ENCODE peak calls at places on chromosome 20, in six cellular contexts. K, A, Y, J, D and N are unnamed samples.

GRCh38 chr20:34713194-34713943 is 9.2 kb downstream of the TP53INP2 start:
- DNase-seq in K (no peak), A (no peak), Y (peak), J (no peak), D (peak), N (no peak)

GRCh38 chr20:5797843-5798462 is 47.8 kb downstream of the SHLD1 start:
- DNase-seq in K (no peak), A (no peak), Y (no peak), J (peak), D (peak), N (peak)

GRCh38 chr20:24722586-24722985 is 226.5 kb upstream of the CST7 start:
- DNase-seq in K (no peak), A (no peak), Y (no peak), J (no peak), D (no peak), N (no peak)

GRCh38 chr20:33105336-33105924 is 26.0 kb downstream of the BPIFB4 start:
- DNase-seq in K (no peak), A (no peak), Y (no peak), J (no peak), D (no peak), N (no peak)

GRCh38 chr20:62554214-62554897 is 78.6 kb upstream of the GATA5 start:
- DNase-seq in K (no peak), A (no peak), Y (no peak), J (no peak), D (no peak), N (no peak)

GRCh38 chr20:17878912-17879602 is 89.5 kb downstream of the SNX5 start:
- DNase-seq in K (no peak), A (no peak), Y (no peak), J (no peak), D (no peak), N (no peak)

GRCh38 chr20:4898282-4898681 is 103.0 kb downstream of the SLC23A2 start:
- DNase-seq in K (no peak), A (no peak), Y (no peak), J (no peak), D (no peak), N (no peak)

GRCh38 chr20:52031574-52032303 is 159.8 kb downstream of the ZFP64 start:
- DNase-seq in K (no peak), A (no peak), Y (no peak), J (no peak), D (no peak), N (no peak)

GRCh38 chr20:39602649-39603048 is 640.5 kb downstream of the DHX35 start:
- DNase-seq in K (no peak), A (no peak), Y (no peak), J (no peak), D (no peak), N (no peak)

DNA sequence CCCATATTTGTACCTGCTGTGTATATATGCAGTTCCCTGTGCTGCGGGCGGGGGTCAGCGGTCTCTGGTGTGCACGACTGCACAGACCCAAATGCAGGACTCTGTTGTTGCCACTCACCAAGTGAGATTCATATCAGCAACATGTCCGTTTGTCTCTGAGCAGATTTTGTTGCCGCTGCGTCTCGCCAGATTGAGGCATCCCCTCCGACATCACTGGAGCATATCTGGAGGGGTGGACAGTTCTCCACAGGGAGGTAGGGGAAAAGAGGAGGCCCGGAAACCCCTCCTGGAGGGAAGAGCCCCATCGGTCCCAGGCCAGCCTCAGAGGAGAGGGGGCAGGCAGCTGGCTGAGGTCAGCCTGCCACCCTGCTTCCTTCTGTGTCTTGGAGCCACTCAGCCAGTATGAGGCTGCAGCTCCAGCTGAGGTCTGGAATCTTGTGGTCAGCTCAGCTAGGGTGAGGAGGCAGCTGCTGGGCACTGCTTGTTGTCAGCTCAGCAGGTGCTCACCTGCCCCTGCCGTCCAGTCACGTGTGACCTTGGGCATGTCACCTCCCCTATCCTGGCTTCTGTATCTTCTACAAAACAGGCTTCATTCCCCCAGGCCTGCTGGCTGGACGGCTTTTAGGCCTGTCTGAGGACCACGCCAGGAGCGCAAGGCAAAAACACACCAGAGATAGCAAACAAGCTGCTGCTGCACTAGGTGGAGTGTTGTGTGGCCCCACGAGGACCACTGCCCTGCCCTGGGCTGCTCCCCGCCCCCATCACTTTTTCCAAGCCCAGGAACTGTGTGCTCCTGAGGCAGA is 47.1 kb downstream of the HNF4A start:
- DNase-seq in K (no peak), A (no peak), Y (peak), J (no peak), D (no peak), N (no peak)
- TF ChIP-seq POLR2AphosphoS5 in K (no peak), A (no peak), Y (no peak), J (no peak), D (no peak), N (no peak)

DNA sequence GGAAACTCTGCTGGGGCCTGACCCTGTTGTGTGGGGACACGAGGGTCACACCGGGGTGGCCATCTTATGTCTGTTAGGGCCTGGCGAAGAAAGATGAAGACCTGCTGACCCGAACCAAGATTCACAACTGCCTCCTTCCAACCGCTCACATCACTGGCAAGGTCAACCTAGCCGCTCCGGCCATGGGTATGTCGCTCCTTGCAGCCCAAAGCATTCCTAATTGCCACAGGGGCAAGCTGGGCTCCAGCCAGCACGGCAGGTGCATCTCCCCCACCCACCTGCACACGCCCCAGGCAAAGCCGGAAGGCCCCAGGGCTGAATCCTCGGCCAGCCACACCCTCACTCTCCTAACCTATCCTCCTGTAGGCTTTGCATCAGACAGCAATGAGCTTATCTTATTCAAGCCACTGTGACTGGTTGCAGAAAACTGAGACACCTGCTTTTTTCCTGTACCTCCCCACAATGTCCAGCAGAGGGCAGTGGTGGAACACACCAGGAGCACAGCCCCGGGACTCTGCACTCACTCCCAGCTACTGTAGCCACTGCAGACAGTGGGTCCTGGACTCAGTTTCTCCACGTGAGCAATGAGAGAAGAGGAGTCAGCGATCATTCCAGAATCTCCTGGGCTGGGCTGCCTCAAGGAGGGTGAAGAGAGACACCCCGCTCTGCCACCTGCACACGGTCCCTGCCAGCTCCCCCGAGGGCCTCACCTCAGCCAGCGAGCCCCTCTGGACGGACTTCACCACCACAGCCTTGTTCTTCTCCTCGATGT is 170.2 kb downstream of the PREX1 start:
- DNase-seq in K (no peak), A (peak), Y (peak), J (peak), D (peak), N (peak)
- TF ChIP-seq POLR2AphosphoS5 in K (no peak), A (peak), Y (no peak), J (no peak), D (no peak), N (no peak)

GRCh38 chr20:58890454-58891075 is 38.0 kb downstream of the GNAS start:
- DNase-seq in K (peak), A (peak), Y (peak), J (no peak), D (no peak), N (peak)
- TF ChIP-seq POLR2AphosphoS5 in K (no peak), A (peak), Y (peak), J (peak), D (peak), N (peak)

GRCh38 chr20:45011108-45011526 is 44.8 kb downstream of the STK4 start:
- DNase-seq in K (no peak), A (no peak), Y (peak), J (no peak), D (no peak), N (no peak)
- TF ChIP-seq POLR2AphosphoS5 in K (no peak), A (no peak), Y (peak), J (no peak), D (no peak), N (no peak)

GRCh38 chr20:53655909-53656652 is 62.4 kb upstream of the ZNF217 start:
- DNase-seq in K (no peak), A (no peak), Y (no peak), J (no peak), D (no peak), N (no peak)

GRCh38 chr20:53652859-53653520 is 59.4 kb upstream of the ZNF217 start:
- DNase-seq in K (no peak), A (no peak), Y (no peak), J (no peak), D (no peak), N (no peak)

GRCh38 chr20:53656653-53657288 is 63.1 kb upstream of the ZNF217 start:
- DNase-seq in K (no peak), A (no peak), Y (no peak), J (peak), D (no peak), N (no peak)

GRCh38 chr20:53654932-53655674 is 61.5 kb upstream of the ZNF217 start:
- DNase-seq in K (no peak), A (peak), Y (no peak), J (peak), D (no peak), N (no peak)

DNA sequence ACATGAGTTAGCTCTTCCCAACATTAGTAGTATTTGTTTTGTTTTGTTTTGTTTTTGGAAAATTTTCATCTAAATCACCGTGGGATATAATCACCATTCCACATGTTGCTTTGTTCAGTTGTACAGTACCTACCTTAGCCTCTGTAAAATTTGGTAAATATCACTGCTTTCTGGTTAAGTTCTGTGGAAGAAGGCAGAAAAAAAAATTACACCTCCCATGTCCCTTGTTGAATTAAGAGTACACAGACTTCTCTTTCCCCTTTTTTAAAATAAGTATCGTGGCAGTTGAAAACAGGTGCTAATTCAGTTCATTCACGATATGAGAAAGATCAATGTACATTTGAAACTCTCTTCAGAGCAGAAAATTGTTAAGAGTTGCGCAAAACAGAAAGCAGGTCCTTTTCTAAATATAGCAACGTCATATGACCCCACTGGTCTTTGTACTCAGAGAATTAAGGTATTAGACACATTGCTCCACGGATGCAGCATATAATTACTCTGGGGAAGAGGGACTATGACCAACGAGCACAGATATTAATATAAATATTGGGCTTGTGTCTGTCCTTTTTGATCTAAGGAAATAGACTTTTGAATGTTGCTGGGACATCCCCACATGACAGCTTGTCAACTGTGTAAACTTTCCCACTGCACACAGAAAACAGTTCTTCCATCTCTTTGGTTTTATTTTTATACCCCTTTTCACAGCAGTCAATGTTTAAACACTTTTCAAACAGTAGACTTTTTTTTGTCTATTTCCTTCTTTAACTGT is 58.6 kb upstream of the ZNF217 start:
- DNase-seq in K (no peak), A (no peak), Y (no peak), J (peak), D (peak), N (no peak)
- TF ChIP-seq POLR2AphosphoS5 in K (no peak), A (no peak), Y (no peak), J (no peak), D (peak), N (no peak)

DNA sequence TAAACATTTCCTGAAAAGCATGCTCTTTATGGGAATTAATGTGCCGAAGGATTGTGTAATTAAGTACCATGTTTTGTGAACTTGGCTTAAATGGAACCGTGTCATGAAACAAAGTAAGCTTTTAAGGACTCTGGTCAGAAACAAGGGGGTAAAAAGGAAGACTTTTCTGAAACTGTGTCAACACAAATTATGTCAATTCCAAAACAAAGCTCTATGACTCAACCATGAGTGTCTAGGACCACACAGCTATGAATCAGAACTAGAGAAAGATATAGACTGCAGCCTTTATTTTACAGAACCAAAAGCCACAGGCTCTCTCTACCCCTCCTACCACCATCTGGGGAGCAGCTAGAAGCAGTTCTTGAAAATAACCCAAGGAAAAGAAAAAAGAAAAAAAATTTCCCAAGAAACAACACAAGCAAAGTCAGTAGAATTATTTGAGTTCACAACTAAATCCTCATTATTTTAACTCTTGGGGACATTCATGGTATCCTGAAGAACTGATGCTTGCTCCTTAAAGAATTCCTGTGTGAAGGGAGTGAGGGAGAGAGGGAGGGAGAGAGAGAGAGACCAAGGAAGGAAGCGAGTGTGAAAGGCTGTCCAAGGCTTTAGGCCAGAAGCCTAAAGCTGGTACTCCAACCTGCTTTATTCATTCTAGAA is 81.9 kb downstream of the ZMYND8 start:
- DNase-seq in K (peak), A (no peak), Y (no peak), J (no peak), D (peak), N (peak)
- TF ChIP-seq POLR2AphosphoS5 in K (peak), A (no peak), Y (peak), J (no peak), D (peak), N (no peak)

GRCh38 chr20:50092436-50092835 is 20.5 kb downstream of the UBE2V1 start:
- DNase-seq in K (no peak), A (no peak), Y (no peak), J (no peak), D (no peak), N (no peak)
- TF ChIP-seq POLR2AphosphoS5 in K (no peak), A (no peak), Y (no peak), J (no peak), D (no peak), N (no peak)

DNA sequence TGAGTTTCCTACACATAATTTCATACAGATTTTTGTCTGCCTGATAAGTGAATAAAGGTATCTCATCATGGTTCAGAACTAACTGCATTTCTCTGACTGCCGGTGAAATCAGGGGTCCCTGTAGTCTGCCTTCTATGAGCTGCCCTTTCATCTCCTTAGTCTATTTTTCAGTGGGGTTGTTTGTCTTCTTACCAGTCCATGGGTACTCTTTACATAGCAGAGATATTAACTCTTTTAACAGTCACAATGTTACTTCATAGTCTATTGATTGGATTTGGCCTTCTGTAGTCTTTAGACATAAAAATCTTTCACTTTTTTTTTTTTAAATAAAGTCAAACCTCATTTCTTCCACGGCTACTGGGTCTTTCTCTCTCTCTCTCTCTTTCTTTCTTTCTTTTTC is 79.8 kb downstream of the RALGAPA2 start:
- DNase-seq in K (no peak), A (no peak), Y (no peak), J (no peak), D (no peak), N (no peak)
- TF ChIP-seq POLR2AphosphoS5 in K (no peak), A (no peak), Y (no peak), J (no peak), D (no peak), N (no peak)

DNA sequence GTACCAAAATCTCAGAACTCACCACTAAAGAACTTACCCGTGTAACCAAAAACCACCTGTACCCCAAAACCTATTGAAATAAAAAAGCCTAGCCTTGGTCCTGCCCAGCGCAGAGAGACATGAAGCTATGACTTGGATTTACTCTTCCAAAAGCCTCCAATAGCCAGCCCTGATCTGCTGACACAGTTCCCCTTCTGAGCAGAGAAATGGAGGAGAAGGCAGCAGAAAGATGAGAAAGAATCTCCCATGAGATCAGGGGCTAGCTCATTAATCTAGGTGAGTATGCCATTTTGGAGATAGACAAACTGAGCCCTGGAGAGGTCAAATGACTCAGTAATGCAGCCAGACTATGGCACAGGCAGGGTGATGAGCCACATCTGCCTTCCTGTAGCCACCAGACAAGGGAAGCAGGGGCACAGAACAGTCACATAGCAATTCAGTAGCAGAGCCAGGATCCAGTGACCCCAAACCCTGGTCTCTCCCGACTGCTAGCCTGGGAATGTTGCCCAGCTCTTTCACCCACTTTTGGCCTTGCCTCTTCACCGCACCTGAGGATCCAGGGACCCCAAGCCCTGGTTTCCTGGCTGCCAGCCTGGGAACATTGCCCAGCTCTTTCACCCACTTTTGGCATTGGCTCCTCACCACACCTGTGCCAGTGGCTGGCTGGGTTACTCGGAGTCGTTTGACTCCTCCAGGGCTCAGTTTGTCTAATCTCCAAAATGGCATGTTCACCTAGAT is 7.2 kb upstream of the SDCBP2 start:
- DNase-seq in K (peak), A (no peak), Y (no peak), J (no peak), D (no peak), N (no peak)
- TF ChIP-seq POLR2AphosphoS5 in K (no peak), A (no peak), Y (no peak), J (no peak), D (no peak), N (no peak)